ENCODE peak calls at places on chromosomes 13 and 19, in five cellular contexts. J is left lung; Q is activated naive CD4-positive, alpha-beta T cell treated with anti-CD3 and anti-CD28 coated beads, Interleukin-2, amount 50 U/mL, for 72 hours; S is NCI-H82; Z is iPS-NIHi11. D is an unnamed sample.

GRCh38 chr13:85303630-85304029 is 495.6 kb downstream of the SLITRK6 start:
- DNase-seq in S (no peak), Q (no peak), Z (no peak), J (no peak), D (no peak)

GRCh38 chr19:33389574-33390119 is 16.1 kb downstream of the CEBPG start:
- DNase-seq in J (peak), Z (no peak), Q (no peak), S (no peak), D (no peak)

GRCh38 chr19:2488942-2489731 is 13.2 kb downstream of the GADD45B start:
- DNase-seq in J (peak), Z (peak), S (no peak), Q (no peak), D (no peak)

GRCh38 chr19:4061683-4062575 is 4.8 kb downstream of the ZBTB7A start:
- DNase-seq in Q (no peak), S (no peak), J (peak), Z (peak), D (no peak)

GRCh38 chr19:5090780-5091575 is 122.1 kb downstream of the KDM4B start:
- DNase-seq in J (no peak), S (peak), Z (no peak), Q (no peak), D (peak)

GRCh38 chr13:99265162-99265822 is 7.1 kb upstream of the GPR18 start:
- DNase-seq in J (no peak), Z (no peak), Q (peak), S (no peak), D (no peak)

GRCh38 chr19:41456342-41456918 is 13.5 kb downstream of the ERICH4 start:
- DNase-seq in S (no peak), Z (no peak), J (no peak), Q (no peak), D (no peak)

GRCh38 chr13:108272333-108272732 is 2.8 kb downstream of the TNFSF13B start:
- DNase-seq in S (no peak), J (no peak), Q (no peak), Z (no peak), D (no peak)

GRCh38 chr13:108306768-108307332 is 37.3 kb downstream of the TNFSF13B start:
- DNase-seq in Q (no peak), Z (no peak), J (no peak), S (no peak), D (no peak)